ENCODE peak calls at places on chromosomes 5 and 9, in four cellular contexts. One of them, this sample, is unnamed.

GRCh38 chr5:69224520-69224919 is 10.2 kb upstream of the CDK7 start:
- DNase-seq in GM12878: no peak
- DNase-seq in HepG2: no peak
- DNase-seq in K562: no peak
- DNase-seq in this sample: no peak

GRCh38 chr9:83355024-83355444 is 183.2 kb downstream of the FRMD3 start:
- DNase-seq in GM12878: no peak
- DNase-seq in HepG2: no peak
- DNase-seq in K562: no peak
- DNase-seq in this sample: no peak

GRCh38 chr5:79774171-79774854 is 84.7 kb downstream of the CMYA5 start:
- DNase-seq in K562: peak; percentile 63
- DNase-seq in GM12878: no peak
- DNase-seq in HepG2: peak; percentile 79
- DNase-seq in this sample: peak; percentile 38

GRCh38 chr5:53323943-53324642 is 156.3 kb upstream of the FST start:
- DNase-seq in K562: no peak
- DNase-seq in GM12878: peak; percentile 8
- DNase-seq in HepG2: peak; percentile 7
- DNase-seq in this sample: no peak

GRCh38 chr5:90709323-90710148 is 150.9 kb downstream of the ADGRV1 start:
- DNase-seq in HepG2: peak; percentile 27
- DNase-seq in GM12878: no peak
- DNase-seq in K562: peak; percentile 57
- DNase-seq in this sample: peak; percentile 58

GRCh38 chr9:1979815-1980367 is 35.3 kb upstream of the SMARCA2 start:
- DNase-seq in GM12878: peak; percentile 35
- DNase-seq in HepG2: no peak
- DNase-seq in K562: no peak
- DNase-seq in this sample: no peak

GRCh38 chr9:35464056-35465025 is 25.6 kb upstream of the RUSC2 start:
- DNase-seq in HepG2: no peak
- DNase-seq in GM12878: no peak
- DNase-seq in K562: no peak
- DNase-seq in this sample: no peak

GRCh38 chr5:4182144-4182543 is 586.5 kb downstream of the IRX1 start:
- DNase-seq in HepG2: no peak
- DNase-seq in K562: no peak
- DNase-seq in GM12878: no peak
- DNase-seq in this sample: no peak

GRCh38 chr9:68678430-68678829 is 26.6 kb upstream of the PIP5K1B start:
- DNase-seq in HepG2: peak; percentile 46
- DNase-seq in GM12878: no peak
- DNase-seq in K562: peak; percentile 44
- DNase-seq in this sample: peak; percentile 4

GRCh38 chr5:6590581-6590980 is 42.3 kb downstream of the NSUN2 start:
- DNase-seq in GM12878: no peak
- DNase-seq in K562: no peak
- DNase-seq in HepG2: no peak
- DNase-seq in this sample: no peak

GRCh38 chr9:136470792-136471469 is 11.9 kb downstream of the SEC16A start:
- DNase-seq in HepG2: no peak
- DNase-seq in K562: peak; percentile 50
- DNase-seq in GM12878: no peak
- DNase-seq in this sample: no peak

GRCh38 chr9:114308361-114308950 is 14.4 kb upstream of the ORM1 start:
- DNase-seq in GM12878: no peak
- DNase-seq in K562: no peak
- DNase-seq in HepG2: no peak
- DNase-seq in this sample: no peak

GRCh38 chr9:125407432-125407973 is 145.9 kb downstream of the GAPVD1 start:
- DNase-seq in GM12878: no peak
- DNase-seq in K562: no peak
- DNase-seq in HepG2: no peak
- DNase-seq in this sample: no peak

GRCh38 chr9:132739705-132740310 is 69.5 kb downstream of the GTF3C4 start:
- DNase-seq in HepG2: no peak
- DNase-seq in K562: no peak
- DNase-seq in GM12878: no peak
- DNase-seq in this sample: no peak

GRCh38 chr5:142597546-142598337 is 88.1 kb downstream of the FGF1 start:
- DNase-seq in HepG2: peak; percentile 32
- DNase-seq in K562: peak; percentile 36
- DNase-seq in GM12878: no peak
- DNase-seq in this sample: no peak

GRCh38 chr9:84107995-84108394 is 127.4 kb downstream of the RMI1 start:
- DNase-seq in K562: no peak
- DNase-seq in GM12878: no peak
- DNase-seq in HepG2: no peak
- DNase-seq in this sample: no peak

GRCh38 chr5:60540855-60541805 is 158.8 kb downstream of the DEPDC1B start:
- DNase-seq in GM12878: peak; percentile 90
- DNase-seq in HepG2: peak; percentile 32
- DNase-seq in K562: no peak
- DNase-seq in this sample: no peak

GRCh38 chr5:68467791-68468190 is 252.2 kb downstream of the PIK3R1 start:
- DNase-seq in GM12878: no peak
- DNase-seq in HepG2: no peak
- DNase-seq in K562: no peak
- DNase-seq in this sample: no peak

GRCh38 chr9:21684831-21685362 is 117.5 kb upstream of the MTAP start:
- DNase-seq in K562: no peak
- DNase-seq in HepG2: peak; percentile 57
- DNase-seq in GM12878: no peak
- DNase-seq in this sample: no peak

GRCh38 chr5:20041326-20041977 is 53.5 kb upstream of the CDH18 start:
- DNase-seq in HepG2: no peak
- DNase-seq in GM12878: no peak
- DNase-seq in K562: no peak
- DNase-seq in this sample: no peak

GRCh38 chr9:133545494-133546286 is 11.2 kb downstream of the ADAMTSL2 start:
- DNase-seq in HepG2: no peak
- DNase-seq in K562: no peak
- DNase-seq in GM12878: no peak
- DNase-seq in this sample: peak; percentile 79

GRCh38 chr9:75824816-75825568 is 65.5 kb upstream of the PCSK5 start:
- DNase-seq in K562: no peak
- DNase-seq in HepG2: no peak
- DNase-seq in GM12878: no peak
- DNase-seq in this sample: no peak

GRCh38 chr5:35963381-35963843 is 25.0 kb upstream of the CAPSL start:
- DNase-seq in HepG2: no peak
- DNase-seq in GM12878: no peak
- DNase-seq in K562: peak; percentile 48
- DNase-seq in this sample: peak; percentile 10

GRCh38 chr9:14346826-14347407 is 33.0 kb upstream of the NFIB start:
- DNase-seq in HepG2: no peak
- DNase-seq in GM12878: no peak
- DNase-seq in K562: no peak
- DNase-seq in this sample: peak; percentile 20

GRCh38 chr5:158856295-158856694 is 243.4 kb downstream of the EBF1 start:
- DNase-seq in GM12878: no peak
- DNase-seq in K562: no peak
- DNase-seq in HepG2: no peak
- DNase-seq in this sample: no peak

GRCh38 chr5:168162464-168162863 is 129.0 kb upstream of the WWC1 start:
- DNase-seq in K562: no peak
- DNase-seq in HepG2: no peak
- DNase-seq in GM12878: no peak
- DNase-seq in this sample: peak; percentile 92
- TF ChIP-seq JUND in K562: no peak
- TF ChIP-seq JUND in HepG2: no peak
- TF ChIP-seq JUND in GM12878: no peak
- TF ChIP-seq JUND in this sample: no peak

DNA sequence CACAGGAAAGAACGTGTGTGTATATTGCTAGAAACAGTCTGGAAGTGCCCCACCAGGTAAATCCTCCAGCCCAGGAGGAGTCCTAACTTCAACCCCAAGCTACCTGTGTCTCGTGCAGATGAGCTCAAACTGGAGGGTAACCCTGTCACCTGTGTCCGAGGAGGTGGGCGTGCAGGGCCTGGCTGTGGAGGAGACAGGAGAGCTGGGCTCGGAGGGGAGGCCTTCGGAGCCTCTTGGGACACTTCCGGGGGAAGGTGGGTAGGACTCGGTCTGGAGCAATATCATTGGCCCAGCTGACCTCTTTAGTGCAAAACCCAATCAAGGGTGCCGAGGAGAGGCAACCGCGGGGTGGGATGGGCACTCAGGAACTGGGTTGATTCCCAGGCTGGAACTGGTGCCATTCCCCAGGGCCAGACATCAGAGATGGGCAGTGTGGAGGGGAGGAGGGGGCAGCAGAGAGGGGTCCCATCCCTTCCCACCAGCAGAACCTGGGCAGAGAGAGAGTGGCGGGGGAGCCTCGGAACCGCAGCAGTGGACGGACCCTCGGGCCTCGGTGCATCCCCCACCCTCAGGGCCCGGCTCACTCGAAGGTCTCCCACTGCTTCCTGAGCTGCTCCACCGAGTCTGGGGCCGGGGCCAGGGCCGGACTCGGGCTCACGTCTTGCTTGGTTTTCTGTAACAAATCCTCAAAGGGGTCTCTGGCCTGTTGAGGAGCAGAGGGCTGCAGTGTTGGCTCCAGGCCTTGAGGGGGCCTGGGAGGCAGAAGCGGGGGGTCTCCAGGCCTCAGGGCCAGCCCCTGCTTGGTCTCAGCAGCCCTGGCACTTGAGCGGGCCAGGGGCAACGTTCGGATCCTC is 25.1 kb downstream of the CRB2 start:
- DNase-seq in HepG2: no peak
- DNase-seq in GM12878: no peak
- DNase-seq in K562: no peak
- DNase-seq in this sample: no peak
- H2AFZ ChIP-seq in HepG2: no peak overlapping the region
- H2AFZ ChIP-seq in GM12878: no peak overlapping the region
- H2AFZ ChIP-seq in K562: no peak overlapping the region
- H2AFZ ChIP-seq in this sample: no peak overlapping the region

DNA sequence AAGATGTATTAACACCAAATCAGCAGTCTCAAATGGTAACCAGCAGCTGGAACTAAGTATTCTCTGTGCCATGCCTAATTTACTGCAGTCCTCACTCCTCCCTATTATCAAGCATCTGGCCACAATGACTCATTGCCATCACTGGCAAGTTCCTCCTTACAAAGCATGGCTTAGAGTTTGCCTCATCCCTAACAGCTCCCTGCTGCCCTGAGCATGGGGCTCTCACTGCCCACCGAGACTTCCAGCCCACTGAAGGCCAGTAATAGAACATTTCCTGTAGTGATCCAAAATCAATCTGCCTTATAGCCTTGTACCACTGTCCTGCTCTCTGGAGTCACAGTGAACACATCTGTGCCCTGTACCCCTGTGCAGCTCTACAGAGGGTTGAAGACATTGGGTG is 211.9 kb upstream of the TRIM32 start:
- DNase-seq in GM12878: no peak
- DNase-seq in HepG2: no peak
- DNase-seq in K562: peak; percentile 36
- DNase-seq in this sample: no peak
- TF ChIP-seq MXI1 in GM12878: no peak
- TF ChIP-seq MXI1 in HepG2: no peak
- TF ChIP-seq MXI1 in K562: no peak
- TF ChIP-seq MXI1 in this sample: no peak

GRCh38 chr5:171520300-171521170 is 101.1 kb downstream of the FGF18 start:
- DNase-seq in HepG2: no peak
- DNase-seq in K562: no peak
- DNase-seq in GM12878: no peak
- DNase-seq in this sample: peak; percentile 33

GRCh38 chr5:171521679-171522078 is 102.2 kb downstream of the FGF18 start:
- DNase-seq in HepG2: no peak
- DNase-seq in K562: no peak
- DNase-seq in GM12878: no peak
- DNase-seq in this sample: no peak

GRCh38 chr5:171523781-171524180 is 104.3 kb downstream of the FGF18 start:
- DNase-seq in GM12878: no peak
- DNase-seq in HepG2: no peak
- DNase-seq in K562: no peak
- DNase-seq in this sample: peak; percentile 51

GRCh38 chr5:171518916-171519315 is 99.5 kb downstream of the FGF18 start:
- DNase-seq in K562: no peak
- DNase-seq in HepG2: no peak
- DNase-seq in GM12878: no peak
- DNase-seq in this sample: no peak

GRCh38 chr5:171521219-171521633 is 101.8 kb downstream of the FGF18 start:
- DNase-seq in GM12878: no peak
- DNase-seq in K562: no peak
- DNase-seq in HepG2: no peak
- DNase-seq in this sample: peak; percentile 35
- TF ChIP-seq JUND in GM12878: no peak
- TF ChIP-seq JUND in K562: no peak
- TF ChIP-seq JUND in HepG2: no peak
- TF ChIP-seq JUND in this sample: peak; percentile 94

GRCh38 chr5:107388111-107388861 is 282.5 kb downstream of the EFNA5 start:
- DNase-seq in HepG2: no peak
- DNase-seq in GM12878: peak; percentile 57
- DNase-seq in K562: no peak
- DNase-seq in this sample: peak; percentile 29
- H2AFZ ChIP-seq in HepG2: no peak overlapping the region
- H2AFZ ChIP-seq in GM12878: no peak overlapping the region
- H2AFZ ChIP-seq in K562: no peak overlapping the region
- H2AFZ ChIP-seq in this sample: peak overlapping the region; percentile 54